ENCODE peak calls at places on chromosomes 13 and 19, in five cellular contexts. D, E, I, L and G are unnamed samples.

GRCh38 chr19:18629166-18630088 is 7.4 kb upstream of the KLHL26 start:
- DNase-seq in D (no peak), E (no peak), I (no peak), L (no peak), G (no peak)

GRCh38 chr13:98389319-98389718 is 187.6 kb downstream of the STK24 start:
- DNase-seq in D (no peak), E (no peak), I (no peak), L (no peak), G (no peak)

GRCh38 chr13:21124853-21125252 is 51.5 kb downstream of the SKA3 start:
- DNase-seq in D (no peak), E (peak; percentile 28), I (no peak), L (no peak), G (no peak)

GRCh38 chr13:67229438-67230242 is 496 bp downstream of the PCDH9 start:
- DNase-seq in D (no peak), E (peak; percentile 50), I (no peak), L (no peak), G (peak; percentile 18)

GRCh38 chr19:57103573-57104277 is 16.1 kb upstream of the USP29 start:
- DNase-seq in D (no peak), E (peak; percentile 78), I (peak; percentile 40), L (peak; percentile 23), G (peak; percentile 52)

GRCh38 chr19:17450264-17451075 is 2.0 kb upstream of the TMEM221 start:
- DNase-seq in D (no peak), E (no peak), I (no peak), L (peak; percentile 21), G (no peak)

GRCh38 chr13:96728463-96728862 is 265.8 kb downstream of the OXGR1 start:
- DNase-seq in D (no peak), E (no peak), I (no peak), L (no peak), G (no peak)

GRCh38 chr13:41590122-41590521 is 132.8 kb downstream of the RGCC start:
- DNase-seq in D (no peak), E (no peak), I (no peak), L (no peak), G (no peak)

GRCh38 chr13:48400820-48401219 is 12.1 kb downstream of the LPAR6 start:
- DNase-seq in D (no peak), E (no peak), I (peak; percentile 54), L (no peak), G (no peak)

GRCh38 chr19:46383171-46383815 is 30.1 kb downstream of the CCDC8 start:
- DNase-seq in D (peak; percentile 17), E (no peak), I (no peak), L (no peak), G (no peak)

GRCh38 chr19:56765107-56765506 is 75.4 kb downstream of the PEG3 start:
- DNase-seq in D (no peak), E (peak; percentile 85), I (no peak), L (no peak), G (no peak)

GRCh38 chr13:29266743-29267142 is 328.7 kb downstream of the SLC7A1 start:
- DNase-seq in D (no peak), E (no peak), I (no peak), L (no peak), G (no peak)

GRCh38 chr19:3356805-3357204 is 9.6 kb upstream of the NFIC start:
- DNase-seq in D (no peak), E (no peak), I (no peak), L (no peak), G (no peak)

GRCh38 chr19:46786236-46787039 is 2.0 kb downstream of the SLC1A5 start:
- DNase-seq in D (peak; percentile 76), E (no peak), I (peak; percentile 68), L (peak; percentile 65), G (no peak)

GRCh38 chr19:45821103-45821521 is 6.0 kb upstream of the RSPH6A start:
- DNase-seq in D (no peak), E (no peak), I (no peak), L (no peak), G (no peak)

GRCh38 chr13:94595943-94596574 is at the start of gene TGDS:
- DNase-seq in D (peak; percentile 96), E (peak; percentile 91), I (peak; percentile 67), L (peak; percentile 75), G (peak; percentile 42)

GRCh38 chr19:2059422-2060201 is 8.6 kb upstream of the MKNK2 start:
- DNase-seq in D (peak; percentile 71), E (no peak), I (peak; percentile 57), L (no peak), G (peak; percentile 73)

GRCh38 chr13:109145631-109146030 is 516.2 kb downstream of the MYO16 start:
- DNase-seq in D (no peak), E (peak; percentile 39), I (peak; percentile 40), L (no peak), G (peak; percentile 17)

GRCh38 chr13:76709851-76710250 is 176.4 kb downstream of the KCTD12 start:
- DNase-seq in D (no peak), E (no peak), I (no peak), L (no peak), G (no peak)

GRCh38 chr13:72132065-72132464 is 265.1 kb upstream of the DACH1 start:
- DNase-seq in D (no peak), E (no peak), I (no peak), L (no peak), G (no peak)

GRCh38 chr13:41411536-41411935 is 45.8 kb upstream of the RGCC start:
- DNase-seq in D (peak; percentile 72), E (no peak), I (peak; percentile 46), L (no peak), G (peak; percentile 23)

GRCh38 chr13:40120288-40120687 is 464.8 kb downstream of the COG6 start:
- DNase-seq in D (no peak), E (no peak), I (peak; percentile 34), L (no peak), G (no peak)

GRCh38 chr13:21033866-21034601 is 27.4 kb downstream of the LATS2 start:
- DNase-seq in D (no peak), E (no peak), I (no peak), L (no peak), G (no peak)

GRCh38 chr19:7272856-7273578 is 21.2 kb downstream of the INSR start:
- DNase-seq in D (no peak), E (no peak), I (peak; percentile 25), L (no peak), G (no peak)

GRCh38 chr19:54572696-54573311 is 786 bp upstream of the LILRA2 start:
- DNase-seq in D (no peak), E (no peak), I (no peak), L (no peak), G (no peak)

GRCh38 chr19:45391871-45392665 is 12.8 kb downstream of the PPP1R13L start:
- DNase-seq in D (no peak), E (no peak), I (no peak), L (no peak), G (no peak)

GRCh38 chr13:106768991-106769390 is 201.1 kb upstream of the ARGLU1 start:
- DNase-seq in D (no peak), E (no peak), I (no peak), L (no peak), G (no peak)

GRCh38 chr19:1154731-1155351 is 19.2 kb downstream of the SBNO2 start:
- DNase-seq in D (no peak), E (no peak), I (peak; percentile 81), L (no peak), G (peak; percentile 96)

GRCh38 chr19:55257461-55258411 is 1.1 kb downstream of the PPP6R1 start:
- DNase-seq in D (no peak), E (no peak), I (no peak), L (no peak), G (no peak)

GRCh38 chr19:8004723-8005513 is 523 bp downstream of the ELAVL1 start:
- DNase-seq in D (no peak), E (no peak), I (no peak), L (no peak), G (no peak)

GRCh38 chr19:2603320-2603719 is 99.2 kb downstream of the GNG7 start:
- DNase-seq in D (no peak), E (peak; percentile 90), I (no peak), L (no peak), G (no peak)

GRCh38 chr19:46206176-46206575 is 23.4 kb upstream of the IGFL1 start:
- DNase-seq in D (no peak), E (no peak), I (no peak), L (no peak), G (no peak)

GRCh38 chr19:55488986-55489710 is 912 bp downstream of the SSC5D start:
- DNase-seq in D (no peak), E (no peak), I (no peak), L (no peak), G (no peak)

GRCh38 chr19:16397791-16398529 is 73.3 kb downstream of the KLF2 start:
- DNase-seq in D (no peak), E (no peak), I (no peak), L (no peak), G (no peak)

GRCh38 chr13:103067751-103068563 is 1.7 kb upstream of the SLC10A2 start:
- DNase-seq in D (peak; percentile 59), E (no peak), I (no peak), L (no peak), G (no peak)

GRCh38 chr19:10402441-10403038 is 802 bp downstream of the CDC37 start:
- DNase-seq in D (peak; percentile 55), E (no peak), I (no peak), L (no peak), G (no peak)

GRCh38 chr13:94968040-94968756 is 255.9 kb upstream of the SOX21 start:
- DNase-seq in D (no peak), E (peak; percentile 5), I (no peak), L (no peak), G (no peak)

GRCh38 chr13:77267362-77267761 is 59.5 kb downstream of the MYCBP2 start:
- DNase-seq in D (no peak), E (no peak), I (no peak), L (no peak), G (no peak)